ENCODE peak calls at places on chromosomes 16 and 17, in seven cellular contexts. X is SK-N-SH, C is K562, N is H1, G is GM12878, F is HCT116, D is HepG2. B is an unnamed sample.

GRCh38 chr16:57627184-57627871 is 1.1 kb upstream of the ADGRG1 start:
- DNase-seq in X (peak; percentile 59), C (no peak), N (no peak), G (no peak), F (no peak), D (peak; percentile 42), B (peak; percentile 93)

GRCh38 chr17:14919580-14920160 is 345.5 kb downstream of the PMP22 start:
- DNase-seq in X (no peak), C (no peak), N (no peak), G (no peak), F (no peak), D (no peak), B (no peak)

GRCh38 chr17:48102700-48103378 is 1.6 kb upstream of the CBX1 start:
- DNase-seq in X (no peak), C (no peak), N (no peak), G (no peak), F (no peak), D (peak; percentile 30), B (peak; percentile 36)

GRCh38 chr16:35629001-35629400 is 2169.6 kb downstream of the TP53TG3F start:
- DNase-seq in X (no peak), C (no peak), N (no peak), G (no peak), F (no peak), D (no peak), B (no peak)

GRCh38 chr16:88730632-88731607 is 24.6 kb downstream of the CTU2 start:
- DNase-seq in X (peak; percentile 90), C (no peak), N (no peak), G (no peak), F (no peak), D (no peak), B (no peak)

GRCh38 chr17:47990962-47991731 is 20.2 kb downstream of the CDK5RAP3 start:
- DNase-seq in X (peak; percentile 70), C (no peak), N (no peak), G (no peak), F (no peak), D (no peak), B (no peak)

GRCh38 chr16:3727806-3728381 is 10.6 kb upstream of the TRAP1 start:
- DNase-seq in X (peak; percentile 21), C (no peak), N (no peak), G (no peak), F (no peak), D (no peak), B (no peak)

GRCh38 chr16:732936-733335 is 6.0 kb downstream of the HAGHL start:
- DNase-seq in X (no peak), C (no peak), N (no peak), G (no peak), F (no peak), D (no peak), B (no peak)

GRCh38 chr17:79592641-79593040 is 18.2 kb downstream of the RBFOX3 start:
- DNase-seq in X (no peak), C (no peak), N (no peak), G (no peak), F (no peak), D (no peak), B (no peak)

GRCh38 chr17:1515640-1516402 is 591 bp downstream of the INPP5K start:
- DNase-seq in X (peak; percentile 70), C (no peak), N (peak; percentile 49), G (peak; percentile 70), F (peak; percentile 51), D (peak; percentile 71), B (peak; percentile 85)

GRCh38 chr17:72158895-72159885 is 38.4 kb downstream of the SOX9 start:
- DNase-seq in X (no peak), C (no peak), N (no peak), G (no peak), F (no peak), D (peak; percentile 23), B (no peak)

GRCh38 chr16:66741971-66742396 is 9.4 kb downstream of the DYNC1LI2 start:
- DNase-seq in X (no peak), C (no peak), N (no peak), G (no peak), F (no peak), D (no peak), B (no peak)

GRCh38 chr16:57377080-57377841 is 5.0 kb downstream of the CX3CL1 start:
- DNase-seq in X (peak; percentile 87), C (no peak), N (no peak), G (peak; percentile 77), F (no peak), D (peak; percentile 64), B (no peak)

GRCh38 chr16:49640606-49641005 is 215.3 kb downstream of the ZNF423 start:
- DNase-seq in X (peak; percentile 80), C (no peak), N (no peak), G (no peak), F (no peak), D (no peak), B (no peak)

GRCh38 chr17:81636505-81637288 is at the start of the genes NPLOC4 and TSPAN10:
- DNase-seq in X (peak; percentile 100), C (peak; percentile 97), N (peak; percentile 58), G (peak; percentile 49), F (peak; percentile 71), D (peak; percentile 71), B (peak; percentile 98)

GRCh38 chr16:27083861-27084261 is 17.1 kb downstream of the C16orf82 start:
- DNase-seq in X (peak; percentile 45), C (peak; percentile 77), N (no peak), G (no peak), F (no peak), D (no peak), B (no peak)

GRCh38 chr16:71360378-71360777 is 1.9 kb downstream of the CALB2 start:
- DNase-seq in X (no peak), C (peak; percentile 20), N (no peak), G (no peak), F (peak; percentile 77), D (peak; percentile 25), B (peak; percentile 33)

GRCh38 chr17:32007463-32008298 is 498 bp downstream of the LRRC37B start:
- DNase-seq in X (peak; percentile 73), C (peak; percentile 58), N (peak; percentile 19), G (no peak), F (no peak), D (no peak), B (peak; percentile 38)

GRCh38 chr17:6796017-6796886 is 20.2 kb downstream of the FBXO39 start:
- DNase-seq in X (no peak), C (no peak), N (no peak), G (no peak), F (no peak), D (peak; percentile 86), B (no peak)

GRCh38 chr17:80316431-80316830 is 55.8 kb downstream of the RNF213 start:
- DNase-seq in X (no peak), C (no peak), N (no peak), G (no peak), F (no peak), D (no peak), B (no peak)

GRCh38 chr17:80339118-80339517 is 75.8 kb upstream of the ENDOV start:
- DNase-seq in X (no peak), C (no peak), N (no peak), G (no peak), F (no peak), D (no peak), B (no peak)

GRCh38 chr17:38915639-38915995 is 9.8 kb upstream of the LASP1NB start:
- DNase-seq in X (peak; percentile 47), C (no peak), N (no peak), G (no peak), F (no peak), D (no peak), B (peak; percentile 32)

DNA sequence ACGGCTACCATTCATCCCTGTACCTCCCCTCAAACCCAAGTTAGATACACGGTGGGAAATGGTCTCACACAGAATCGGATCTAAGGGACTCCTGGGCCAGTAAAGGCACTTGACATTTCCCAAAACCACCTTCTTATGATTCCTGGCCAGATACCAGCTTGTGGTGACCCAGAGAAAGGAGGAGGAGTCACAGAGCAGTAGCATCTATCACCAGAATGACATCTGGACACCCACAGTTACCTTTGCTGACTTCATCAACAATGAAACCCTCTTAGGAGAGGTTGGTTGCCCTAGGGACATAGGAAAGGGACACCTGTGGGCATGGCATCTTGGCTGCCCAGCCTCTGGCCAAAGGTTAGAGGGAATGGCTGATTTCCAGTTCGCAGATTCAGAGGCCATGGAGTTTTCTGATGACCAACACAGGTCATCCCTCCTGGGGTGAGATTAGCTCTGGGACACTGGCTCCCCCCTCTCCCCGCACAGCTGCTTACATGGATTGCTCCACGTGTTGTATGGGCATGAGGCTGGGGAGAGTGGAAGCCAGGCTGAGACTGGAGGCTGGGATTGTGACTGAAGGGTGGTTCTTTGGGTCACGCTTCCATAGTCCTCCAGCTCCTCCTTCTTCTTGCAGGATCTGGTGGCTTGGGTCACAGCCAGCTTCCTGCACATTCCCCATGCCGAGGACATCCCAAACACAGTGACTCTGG is 1.4 kb upstream of the AOC3 start:
- DNase-seq in X (no peak), C (peak; percentile 57), N (no peak), G (no peak), F (no peak), D (no peak), B (no peak)
- TF ChIP-seq JUND in X (no peak), C (no peak), N (no peak), G (no peak), F (no peak), D (no peak), B (no peak)

GRCh38 chr16:9016824-9017223 is 53.1 kb upstream of the USP7 start:
- DNase-seq in X (no peak), C (no peak), N (no peak), G (no peak), F (no peak), D (no peak), B (peak; percentile 25)
- TF ChIP-seq JUND in X (no peak), C (no peak), N (no peak), G (no peak), F (no peak), D (no peak), B (no peak)

DNA sequence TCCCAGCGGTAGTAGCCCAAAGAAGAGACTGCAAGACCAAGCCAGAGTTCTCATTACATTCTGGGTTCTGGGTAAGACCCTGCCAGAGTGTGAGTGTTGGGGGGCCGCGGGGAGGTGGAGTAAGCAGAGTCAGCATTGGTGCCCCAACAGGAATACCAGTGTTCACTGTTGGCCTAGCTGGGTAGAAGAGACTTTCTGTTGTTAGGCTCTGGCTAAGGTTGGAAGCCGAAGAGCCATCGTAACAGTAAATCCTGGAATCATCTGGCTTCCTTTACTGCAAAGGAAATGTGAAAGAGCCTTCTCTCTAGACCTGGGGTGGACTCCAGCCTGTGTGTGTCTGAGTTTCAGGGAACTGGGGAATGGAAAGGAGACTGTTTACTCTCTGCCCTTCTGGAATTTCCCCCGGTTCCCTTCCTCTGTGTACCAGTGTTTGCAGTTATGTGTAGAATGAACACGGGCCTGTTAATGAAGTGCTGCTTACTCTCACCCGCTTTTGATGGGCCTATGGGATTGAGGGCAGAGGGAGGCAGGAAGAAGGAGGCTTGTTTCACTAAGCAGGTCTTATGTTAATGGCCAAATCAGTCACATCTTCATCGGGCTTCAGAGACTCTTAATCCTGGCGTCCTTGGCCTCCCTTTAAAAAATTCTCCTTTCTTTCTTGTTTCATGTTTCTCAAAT is 68.5 kb downstream of the WWP2 start:
- DNase-seq in X (no peak), C (no peak), N (no peak), G (no peak), F (no peak), D (peak; percentile 95), B (no peak)
- TF ChIP-seq JUND in X (no peak), C (no peak), N (no peak), G (no peak), F (no peak), D (peak; percentile 27), B (no peak)

DNA sequence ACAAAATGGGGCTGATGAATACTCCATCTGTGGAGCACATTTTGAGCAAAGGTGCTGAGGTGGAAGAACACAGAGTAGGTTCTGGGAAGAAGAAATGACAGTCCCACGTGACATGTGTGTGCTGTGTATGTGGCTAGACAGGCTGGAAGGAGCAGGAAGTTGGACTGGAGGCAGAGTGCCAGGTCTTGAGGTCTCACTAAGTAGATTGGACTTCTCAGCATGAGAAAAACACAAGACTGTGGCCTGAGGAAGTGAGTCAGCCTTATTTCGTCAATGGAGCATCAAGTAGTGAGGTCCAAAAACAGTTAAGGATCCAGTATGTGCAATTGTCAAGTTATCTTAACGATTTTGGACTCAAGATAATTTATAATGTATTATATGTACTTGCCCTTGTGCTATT is 736.5 kb downstream of the KCNJ2 start:
- DNase-seq in X (no peak), C (no peak), N (no peak), G (no peak), F (peak; percentile 21), D (no peak), B (peak; percentile 27)
- TF ChIP-seq JUND in X (no peak), C (no peak), N (no peak), G (no peak), F (no peak), D (no peak), B (no peak)